ENCODE peak calls at places on chromosomes 13 and 19, in four cellular contexts. One of them, this sample, is unnamed. For H3K27me3, the result is how much of the 10 kb centered on the place peaks cover.

GRCh38 chr19:8081569-8082550 is 29.3 kb downstream of the CCL25 start:
- DNase-seq in fibroblast of lung: peak
- DNase-seq in astrocyte: no peak
- DNase-seq in Karpas-422: no peak
- DNase-seq in this sample: no peak

GRCh38 chr13:27006519-27007161 is 165.0 kb downstream of the USP12 start:
- DNase-seq in fibroblast of lung: peak
- DNase-seq in astrocyte: no peak
- DNase-seq in Karpas-422: no peak
- DNase-seq in this sample: peak

GRCh38 chr13:30884543-30884942 is 21.5 kb upstream of the MEDAG start:
- DNase-seq in fibroblast of lung: no peak
- DNase-seq in astrocyte: no peak
- DNase-seq in Karpas-422: no peak
- DNase-seq in this sample: no peak

GRCh38 chr19:29285878-29286277 is 72.9 kb upstream of the UQCRFS1 start:
- DNase-seq in fibroblast of lung: no peak
- DNase-seq in astrocyte: no peak
- DNase-seq in Karpas-422: peak
- DNase-seq in this sample: peak

GRCh38 chr13:76696370-76696769 is 189.8 kb downstream of the KCTD12 start:
- DNase-seq in fibroblast of lung: no peak
- DNase-seq in astrocyte: peak
- DNase-seq in Karpas-422: no peak
- DNase-seq in this sample: no peak

GRCh38 chr19:17576758-17577532 is 21.5 kb downstream of the COLGALT1 start:
- DNase-seq in fibroblast of lung: peak
- DNase-seq in astrocyte: no peak
- DNase-seq in Karpas-422: peak
- DNase-seq in this sample: no peak

GRCh38 chr13:108993346-108993745 is 363.9 kb downstream of the MYO16 start:
- DNase-seq in fibroblast of lung: peak
- DNase-seq in astrocyte: peak
- DNase-seq in Karpas-422: no peak
- DNase-seq in this sample: no peak

GRCh38 chr13:33284916-33285315 is 639 bp downstream of the STARD13 start:
- DNase-seq in fibroblast of lung: no peak
- DNase-seq in astrocyte: peak
- DNase-seq in Karpas-422: no peak
- DNase-seq in this sample: no peak

GRCh38 chr19:5292843-5293606 is 47.6 kb downstream of the PTPRS start:
- DNase-seq in fibroblast of lung: peak
- DNase-seq in astrocyte: peak
- DNase-seq in Karpas-422: peak
- DNase-seq in this sample: peak

GRCh38 chr13:85298387-85298924 is 500.8 kb downstream of the SLITRK6 start:
- DNase-seq in fibroblast of lung: no peak
- DNase-seq in astrocyte: no peak
- DNase-seq in Karpas-422: no peak
- DNase-seq in this sample: no peak

GRCh38 chr19:16374436-16374835 is 49.8 kb downstream of the KLF2 start:
- DNase-seq in fibroblast of lung: no peak
- DNase-seq in astrocyte: no peak
- DNase-seq in Karpas-422: no peak
- DNase-seq in this sample: no peak

GRCh38 chr13:32645854-32646253 is 59.6 kb downstream of the PDS5B start:
- DNase-seq in fibroblast of lung: no peak
- DNase-seq in astrocyte: no peak
- DNase-seq in Karpas-422: no peak
- DNase-seq in this sample: no peak

GRCh38 chr19:38455031-38455430 is 21.5 kb downstream of the RYR1 start:
- DNase-seq in fibroblast of lung: peak
- DNase-seq in astrocyte: peak
- DNase-seq in Karpas-422: peak
- DNase-seq in this sample: no peak

DNA sequence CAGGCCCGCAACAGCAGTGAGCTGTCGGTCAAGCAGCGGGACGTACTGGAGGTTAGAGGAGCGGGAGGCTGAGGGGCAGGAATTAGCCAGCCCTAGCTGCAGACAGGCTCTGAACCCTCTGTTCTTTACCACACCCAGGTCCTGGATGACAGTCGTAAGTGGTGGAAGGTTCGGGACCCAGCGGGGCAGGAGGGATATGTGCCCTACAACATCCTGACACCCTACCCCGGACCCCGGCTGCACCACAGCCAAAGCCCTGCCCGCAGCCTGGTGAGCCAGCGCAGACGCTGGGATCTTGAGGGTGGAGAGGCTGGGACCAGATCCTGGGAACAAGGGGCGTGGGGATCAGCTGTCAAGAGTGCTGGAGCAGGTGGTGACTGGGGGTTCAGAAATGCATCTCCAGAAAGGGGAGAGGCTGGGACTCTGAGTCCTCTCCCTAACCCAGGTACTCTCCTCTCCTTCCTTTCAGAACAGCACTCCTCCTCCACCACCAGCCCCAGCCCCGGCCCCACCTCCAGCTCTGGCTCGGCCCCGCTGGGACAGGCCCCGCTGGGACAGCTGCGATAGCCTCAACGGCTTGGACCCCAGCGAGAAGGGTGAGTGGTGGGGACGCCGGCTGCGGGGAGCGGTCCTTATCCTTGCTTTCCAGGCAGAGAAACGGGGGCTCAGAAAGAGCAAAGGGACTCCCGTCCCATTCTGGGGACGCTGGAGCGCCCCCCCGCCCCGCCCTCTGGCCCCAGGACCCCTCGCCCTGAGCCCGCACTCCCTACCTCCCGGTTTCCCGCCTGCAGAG is 10.4 kb downstream of the EPS8L1 start:
- DNase-seq in fibroblast of lung: no peak
- DNase-seq in astrocyte: no peak
- DNase-seq in Karpas-422: no peak
- DNase-seq in this sample: no peak
- H3K4me3 ChIP-seq in fibroblast of lung: no peak
- H3K4me3 ChIP-seq in astrocyte: peak
- H3K4me3 ChIP-seq in Karpas-422: no peak
- H3K4me3 ChIP-seq in this sample: peak

GRCh38 chr13:99979453-99980200 is 2.0 kb upstream of the ZIC2 start:
- DNase-seq in fibroblast of lung: no peak
- DNase-seq in astrocyte: no peak
- DNase-seq in Karpas-422: no peak
- DNase-seq in this sample: no peak
- H3K27me3 ChIP-seq in fibroblast of lung: half or more
- H3K27me3 ChIP-seq in astrocyte: half or more
- H3K27me3 ChIP-seq in Karpas-422: under half
- H3K27me3 ChIP-seq in this sample: half or more

GRCh38 chr19:2168619-2169424 is 5.1 kb downstream of the DOT1L start:
- DNase-seq in fibroblast of lung: peak
- DNase-seq in astrocyte: peak
- DNase-seq in Karpas-422: no peak
- DNase-seq in this sample: peak
- H3K27ac ChIP-seq in fibroblast of lung: peak
- H3K27ac ChIP-seq in astrocyte: peak
- H3K27ac ChIP-seq in Karpas-422: peak
- H3K27ac ChIP-seq in this sample: peak

GRCh38 chr19:55623130-55623868 is 1.1 kb downstream of the ZNF784 start:
- DNase-seq in fibroblast of lung: no peak
- DNase-seq in astrocyte: no peak
- DNase-seq in Karpas-422: no peak
- DNase-seq in this sample: no peak
- H3K4me3 ChIP-seq in fibroblast of lung: peak
- H3K4me3 ChIP-seq in astrocyte: peak
- H3K4me3 ChIP-seq in Karpas-422: peak
- H3K4me3 ChIP-seq in this sample: peak

GRCh38 chr19:435056-435706 is 25.7 kb downstream of the SHC2 start:
- DNase-seq in fibroblast of lung: no peak
- DNase-seq in astrocyte: no peak
- DNase-seq in Karpas-422: no peak
- DNase-seq in this sample: peak

GRCh38 chr19:437027-437426 is 23.8 kb downstream of the SHC2 start:
- DNase-seq in fibroblast of lung: no peak
- DNase-seq in astrocyte: no peak
- DNase-seq in Karpas-422: no peak
- DNase-seq in this sample: no peak

GRCh38 chr19:436413-436950 is 24.4 kb downstream of the SHC2 start:
- DNase-seq in fibroblast of lung: no peak
- DNase-seq in astrocyte: no peak
- DNase-seq in Karpas-422: no peak
- DNase-seq in this sample: no peak

GRCh38 chr19:434152-434960 is 25.4 kb upstream of the C2CD4C start:
- DNase-seq in fibroblast of lung: no peak
- DNase-seq in astrocyte: no peak
- DNase-seq in Karpas-422: no peak
- DNase-seq in this sample: no peak

GRCh38 chr19:435707-436412 is 25.0 kb downstream of the SHC2 start:
- DNase-seq in fibroblast of lung: no peak
- DNase-seq in astrocyte: no peak
- DNase-seq in Karpas-422: no peak
- DNase-seq in this sample: peak
- H3K27me3 ChIP-seq in fibroblast of lung: under half
- H3K27me3 ChIP-seq in astrocyte: under half
- H3K27me3 ChIP-seq in Karpas-422: under half
- H3K27me3 ChIP-seq in this sample: under half

GRCh38 chr13:110685305-110685704 is 20.6 kb downstream of the CARS2 start:
- DNase-seq in fibroblast of lung: peak
- DNase-seq in astrocyte: no peak
- DNase-seq in Karpas-422: no peak
- DNase-seq in this sample: no peak
- H3K27ac ChIP-seq in fibroblast of lung: peak
- H3K27ac ChIP-seq in astrocyte: no peak
- H3K27ac ChIP-seq in Karpas-422: no peak
- H3K27ac ChIP-seq in this sample: no peak

DNA sequence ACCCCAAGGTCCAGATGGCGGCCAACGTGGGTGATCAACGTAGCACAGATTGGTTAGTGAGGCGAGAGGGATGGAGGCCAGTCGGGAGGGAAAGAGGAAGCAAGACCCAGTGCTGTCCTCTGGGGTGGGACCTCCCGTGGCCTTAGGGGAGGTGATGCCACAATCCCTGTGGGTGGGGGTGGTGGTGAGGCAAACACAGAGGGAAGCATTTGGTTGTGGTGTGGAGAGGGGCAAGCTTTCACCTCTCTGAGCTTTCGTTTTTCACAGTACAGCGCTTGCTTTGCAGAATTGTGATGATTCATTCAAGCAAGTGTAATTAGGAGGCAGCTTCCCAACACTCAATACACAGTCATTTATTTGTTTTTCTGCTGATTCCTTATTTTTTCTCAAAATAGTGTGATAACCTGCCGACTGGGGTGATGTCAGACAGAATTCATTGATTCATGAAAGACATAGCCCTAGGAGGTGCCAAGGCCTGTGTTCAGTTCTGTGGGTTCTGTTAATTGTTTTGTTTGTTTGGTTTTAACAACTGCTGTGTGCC is 2.4 kb downstream of the LENG8 start:
- DNase-seq in fibroblast of lung: no peak
- DNase-seq in astrocyte: peak
- DNase-seq in Karpas-422: no peak
- DNase-seq in this sample: no peak
- H3K4me3 ChIP-seq in fibroblast of lung: no peak
- H3K4me3 ChIP-seq in astrocyte: peak
- H3K4me3 ChIP-seq in Karpas-422: no peak
- H3K4me3 ChIP-seq in this sample: no peak

DNA sequence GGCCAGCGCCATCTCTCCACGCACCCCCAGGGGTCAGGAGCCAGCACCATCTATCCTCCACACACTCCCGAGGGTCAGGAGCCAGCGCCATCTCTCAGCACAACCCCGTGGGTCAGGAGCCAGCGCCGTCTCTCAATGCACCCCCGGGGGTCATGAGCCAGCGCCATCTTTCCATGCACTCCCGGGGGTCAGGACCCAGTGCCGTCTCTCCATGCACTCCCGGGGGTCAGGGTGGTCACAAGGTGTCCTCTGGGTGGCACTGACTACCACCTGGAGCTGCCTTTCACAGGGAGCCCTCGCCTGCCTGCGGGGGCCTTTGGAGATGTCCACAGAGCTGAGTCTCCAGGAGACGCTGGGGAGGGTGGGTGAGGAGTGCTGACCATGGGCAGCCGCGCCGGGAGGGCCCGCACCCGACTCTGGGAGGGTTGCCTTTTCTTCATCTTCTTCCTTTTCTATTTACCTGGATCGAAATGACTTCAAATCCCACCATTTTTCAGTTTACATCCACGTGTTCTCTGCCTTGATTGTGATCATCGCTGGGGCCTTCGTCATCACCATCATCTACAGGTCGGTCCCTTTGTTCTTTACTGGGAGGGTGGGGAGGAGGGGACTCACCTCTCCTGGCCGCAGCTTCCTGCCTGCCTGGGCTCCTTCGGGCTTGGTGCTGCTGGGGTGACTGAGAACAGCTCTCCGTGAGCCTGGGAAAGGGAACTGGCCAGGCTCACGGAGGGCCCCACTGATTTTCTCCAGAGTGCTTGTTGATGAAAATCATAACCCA is 19.1 kb downstream of the TEX29 start:
- DNase-seq in fibroblast of lung: no peak
- DNase-seq in astrocyte: no peak
- DNase-seq in Karpas-422: no peak
- DNase-seq in this sample: no peak
- H3K27me3 ChIP-seq in fibroblast of lung: under half
- H3K27me3 ChIP-seq in astrocyte: under half
- H3K27me3 ChIP-seq in Karpas-422: under half
- H3K27me3 ChIP-seq in this sample: under half

GRCh38 chr19:55635856-55636440 is 4.9 kb upstream of the ZNF580 start:
- DNase-seq in fibroblast of lung: no peak
- DNase-seq in astrocyte: no peak
- DNase-seq in Karpas-422: no peak
- DNase-seq in this sample: no peak
- H3K27ac ChIP-seq in fibroblast of lung: peak
- H3K27ac ChIP-seq in astrocyte: peak
- H3K27ac ChIP-seq in Karpas-422: peak
- H3K27ac ChIP-seq in this sample: peak

DNA sequence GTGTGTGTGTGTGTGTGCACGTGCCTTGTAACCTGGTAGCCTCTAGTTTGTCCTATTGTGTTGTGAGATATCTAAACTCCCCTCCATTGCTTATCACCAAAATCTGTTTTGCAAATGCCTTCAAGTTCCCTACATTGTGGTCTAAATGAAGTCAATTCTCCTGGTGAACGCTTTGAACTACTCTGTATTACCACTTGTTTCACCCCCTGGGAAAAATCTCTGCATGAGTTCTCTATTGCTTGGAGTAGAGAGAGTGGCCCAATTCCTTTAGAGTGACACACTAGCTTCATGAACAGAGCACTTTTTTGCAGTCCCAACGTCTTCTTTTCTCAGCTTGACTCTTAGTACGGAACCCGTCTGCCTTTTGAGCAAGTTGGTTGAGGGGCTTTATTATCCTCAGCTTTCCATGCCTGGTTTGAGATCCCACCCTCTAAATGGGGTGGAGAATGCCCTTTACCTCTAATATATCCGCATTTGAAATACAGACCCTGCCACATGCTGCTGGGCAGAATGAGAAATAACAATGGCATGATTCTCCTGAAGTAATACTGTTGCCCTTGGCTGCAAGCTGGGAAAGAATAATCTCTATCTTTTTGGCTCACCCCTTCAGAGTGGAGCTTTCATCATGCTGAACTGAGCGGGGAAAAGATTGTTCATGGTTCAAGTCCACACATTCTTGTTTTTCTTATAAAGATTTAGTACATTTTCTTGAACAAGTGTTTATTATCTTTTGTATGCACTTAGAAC is 2545.3 kb downstream of the PCDH9 start:
- DNase-seq in fibroblast of lung: no peak
- DNase-seq in astrocyte: peak
- DNase-seq in Karpas-422: no peak
- DNase-seq in this sample: no peak
- H3K4me3 ChIP-seq in fibroblast of lung: no peak
- H3K4me3 ChIP-seq in astrocyte: no peak
- H3K4me3 ChIP-seq in Karpas-422: no peak
- H3K4me3 ChIP-seq in this sample: no peak

This sample was measured in dorsolateral prefrontal cortex.